ENCODE peak calls at places on chromosomes 12 and 14, in seven cellular contexts. J, R, C, Y, X, S and K are unnamed samples.

GRCh38 chr12:91072931-91073330 is 15.1 kb upstream of the KERA start:
- DNase-seq in J (no peak), R (no peak), C (no peak), Y (peak; percentile 9), X (no peak), S (no peak), K (no peak)

GRCh38 chr14:89266754-89267153 is 150.3 kb downstream of the FOXN3 start:
- DNase-seq in J (no peak), R (no peak), C (no peak), Y (no peak), X (no peak), S (no peak), K (no peak)

GRCh38 chr12:66288121-66288520 is 14.2 kb upstream of the HELB start:
- DNase-seq in J (no peak), R (peak; percentile 46), C (no peak), Y (no peak), X (peak; percentile 27), S (no peak), K (no peak)

GRCh38 chr14:24430682-24431568 is 1.2 kb downstream of the KHNYN start:
- DNase-seq in J (no peak), R (peak; percentile 80), C (no peak), Y (no peak), X (peak; percentile 80), S (no peak), K (peak; percentile 36)

GRCh38 chr12:127267128-127267527 is 999.8 kb upstream of the TMEM132C start:
- DNase-seq in J (no peak), R (no peak), C (no peak), Y (no peak), X (no peak), S (no peak), K (no peak)

GRCh38 chr12:88237954-88238353 is 95.8 kb downstream of the TMTC3 start:
- DNase-seq in J (no peak), R (peak; percentile 28), C (no peak), Y (no peak), X (no peak), S (no peak), K (no peak)

GRCh38 chr12:32170437-32170998 is 63.9 kb downstream of the BICD1 start:
- DNase-seq in J (no peak), R (no peak), C (no peak), Y (no peak), X (no peak), S (no peak), K (peak; percentile 56)

GRCh38 chr12:27382126-27382795 is 49.6 kb downstream of the BMAL2 start:
- DNase-seq in J (no peak), R (no peak), C (no peak), Y (no peak), X (no peak), S (no peak), K (no peak)

GRCh38 chr12:12439636-12440035 is 82.8 kb downstream of the BORCS5 start:
- DNase-seq in J (no peak), R (peak; percentile 89), C (no peak), Y (no peak), X (peak; percentile 80), S (no peak), K (no peak)

GRCh38 chr14:44379292-44379977 is 127.6 kb downstream of the FSCB start:
- DNase-seq in J (no peak), R (no peak), C (no peak), Y (no peak), X (no peak), S (no peak), K (no peak)